ENCODE peak calls at places on chromosomes 12 and 14, in nine cellular contexts. One of them, this sample, is unnamed. For H3K9me3, the result is how much of the 10 kb centered on the place peaks cover.

GRCh38 chr12:57738661-57739237 is at the start of gene AGAP2:
- DNase-seq in heart left ventricle: no peak
- DNase-seq in stomach: no peak
- DNase-seq in uterus: no peak
- DNase-seq in AG04450: no peak
- DNase-seq in testis: peak
- DNase-seq in lower lobe of right lung: no peak
- DNase-seq in right cardiac atrium: no peak
- DNase-seq in SK-N-MC: no peak
- DNase-seq in this sample: no peak

GRCh38 chr14:71610149-71610548 is 322.1 kb upstream of the RGS6 start:
- DNase-seq in heart left ventricle: no peak
- DNase-seq in stomach: no peak
- DNase-seq in uterus: no peak
- DNase-seq in AG04450: no peak
- DNase-seq in testis: no peak
- DNase-seq in lower lobe of right lung: no peak
- DNase-seq in right cardiac atrium: no peak
- DNase-seq in SK-N-MC: peak
- DNase-seq in this sample: no peak

GRCh38 chr12:48189331-48190125 is 6.1 kb downstream of the CCDC184 start:
- DNase-seq in heart left ventricle: peak
- DNase-seq in stomach: peak
- DNase-seq in uterus: peak
- DNase-seq in AG04450: no peak
- DNase-seq in testis: peak
- DNase-seq in lower lobe of right lung: no peak
- DNase-seq in right cardiac atrium: peak
- DNase-seq in SK-N-MC: peak
- DNase-seq in this sample: peak

GRCh38 chr12:25655702-25656101 is 102.6 kb upstream of the LMNTD1 start:
- DNase-seq in heart left ventricle: no peak
- DNase-seq in stomach: no peak
- DNase-seq in uterus: no peak
- DNase-seq in AG04450: no peak
- DNase-seq in testis: no peak
- DNase-seq in lower lobe of right lung: no peak
- DNase-seq in right cardiac atrium: no peak
- DNase-seq in SK-N-MC: no peak
- DNase-seq in this sample: no peak

GRCh38 chr12:6946033-6946919 is 2.5 kb downstream of the C12orf57 start:
- DNase-seq in heart left ventricle: no peak
- DNase-seq in stomach: peak
- DNase-seq in uterus: no peak
- DNase-seq in AG04450: no peak
- DNase-seq in testis: peak
- DNase-seq in lower lobe of right lung: peak
- DNase-seq in right cardiac atrium: peak
- DNase-seq in SK-N-MC: no peak
- DNase-seq in this sample: peak

GRCh38 chr14:72801381-72801812 is 92.5 kb downstream of the DPF3 start:
- DNase-seq in heart left ventricle: no peak
- DNase-seq in stomach: no peak
- DNase-seq in uterus: no peak
- DNase-seq in AG04450: peak
- DNase-seq in testis: no peak
- DNase-seq in lower lobe of right lung: no peak
- DNase-seq in right cardiac atrium: no peak
- DNase-seq in SK-N-MC: no peak
- DNase-seq in this sample: no peak

GRCh38 chr14:94355191-94355794 is 32.2 kb upstream of the SERPINA6 start:
- DNase-seq in heart left ventricle: no peak
- DNase-seq in stomach: peak
- DNase-seq in uterus: no peak
- DNase-seq in AG04450: peak
- DNase-seq in testis: peak
- DNase-seq in lower lobe of right lung: peak
- DNase-seq in right cardiac atrium: peak
- DNase-seq in SK-N-MC: no peak
- DNase-seq in this sample: no peak

GRCh38 chr12:86826051-86826450 is 569.9 kb upstream of the MGAT4C start:
- DNase-seq in heart left ventricle: no peak
- DNase-seq in stomach: no peak
- DNase-seq in uterus: no peak
- DNase-seq in AG04450: no peak
- DNase-seq in testis: no peak
- DNase-seq in lower lobe of right lung: no peak
- DNase-seq in right cardiac atrium: no peak
- DNase-seq in SK-N-MC: no peak
- DNase-seq in this sample: no peak

GRCh38 chr14:73452341-73453191 is 5.8 kb downstream of the NUMB start:
- DNase-seq in heart left ventricle: no peak
- DNase-seq in stomach: no peak
- DNase-seq in uterus: no peak
- DNase-seq in AG04450: peak
- DNase-seq in testis: no peak
- DNase-seq in lower lobe of right lung: no peak
- DNase-seq in right cardiac atrium: no peak
- DNase-seq in SK-N-MC: peak
- DNase-seq in this sample: no peak

GRCh38 chr14:24956104-24956503 is 93.8 kb downstream of the STXBP6 start:
- DNase-seq in heart left ventricle: no peak
- DNase-seq in stomach: no peak
- DNase-seq in uterus: no peak
- DNase-seq in AG04450: no peak
- DNase-seq in testis: no peak
- DNase-seq in lower lobe of right lung: no peak
- DNase-seq in right cardiac atrium: no peak
- DNase-seq in SK-N-MC: no peak
- DNase-seq in this sample: no peak

GRCh38 chr14:99899578-99900178 is 106.5 kb downstream of the EML1 start:
- DNase-seq in heart left ventricle: no peak
- DNase-seq in stomach: no peak
- DNase-seq in uterus: no peak
- DNase-seq in AG04450: no peak
- DNase-seq in testis: no peak
- DNase-seq in lower lobe of right lung: no peak
- DNase-seq in right cardiac atrium: no peak
- DNase-seq in SK-N-MC: no peak
- DNase-seq in this sample: no peak

GRCh38 chr12:52035926-52036325 is 15.3 kb upstream of the NR4A1 start:
- DNase-seq in heart left ventricle: no peak
- DNase-seq in stomach: no peak
- DNase-seq in uterus: no peak
- DNase-seq in AG04450: no peak
- DNase-seq in testis: no peak
- DNase-seq in lower lobe of right lung: no peak
- DNase-seq in right cardiac atrium: peak
- DNase-seq in SK-N-MC: no peak
- DNase-seq in this sample: no peak

GRCh38 chr12:52032797-52033505 is 18.3 kb upstream of the NR4A1 start:
- DNase-seq in heart left ventricle: peak
- DNase-seq in stomach: peak
- DNase-seq in uterus: peak
- DNase-seq in AG04450: peak
- DNase-seq in testis: peak
- DNase-seq in lower lobe of right lung: peak
- DNase-seq in right cardiac atrium: peak
- DNase-seq in SK-N-MC: no peak
- DNase-seq in this sample: peak

GRCh38 chr12:52029686-52030085 is 21.6 kb upstream of the NR4A1 start:
- DNase-seq in heart left ventricle: peak
- DNase-seq in stomach: peak
- DNase-seq in uterus: no peak
- DNase-seq in AG04450: no peak
- DNase-seq in testis: no peak
- DNase-seq in lower lobe of right lung: peak
- DNase-seq in right cardiac atrium: no peak
- DNase-seq in SK-N-MC: no peak
- DNase-seq in this sample: no peak

GRCh38 chr12:52033506-52034258 is 17.6 kb upstream of the NR4A1 start:
- DNase-seq in heart left ventricle: no peak
- DNase-seq in stomach: no peak
- DNase-seq in uterus: no peak
- DNase-seq in AG04450: no peak
- DNase-seq in testis: no peak
- DNase-seq in lower lobe of right lung: no peak
- DNase-seq in right cardiac atrium: peak
- DNase-seq in SK-N-MC: no peak
- DNase-seq in this sample: peak

GRCh38 chr12:52032431-52032796 is 18.8 kb upstream of the NR4A1 start:
- DNase-seq in heart left ventricle: peak
- DNase-seq in stomach: peak
- DNase-seq in uterus: peak
- DNase-seq in AG04450: no peak
- DNase-seq in testis: peak
- DNase-seq in lower lobe of right lung: no peak
- DNase-seq in right cardiac atrium: peak
- DNase-seq in SK-N-MC: no peak
- DNase-seq in this sample: peak
- H3K27ac ChIP-seq in heart left ventricle: peak
- H3K27ac ChIP-seq in stomach: peak
- H3K27ac ChIP-seq in uterus: peak
- H3K27ac ChIP-seq in AG04450: peak
- H3K27ac ChIP-seq in testis: peak
- H3K27ac ChIP-seq in lower lobe of right lung: peak
- H3K27ac ChIP-seq in right cardiac atrium: peak
- H3K27ac ChIP-seq in SK-N-MC: peak
- H3K27ac ChIP-seq in this sample: peak

GRCh38 chr12:34405286-34406227 is 383.3 kb downstream of the ALG10 start:
- DNase-seq in heart left ventricle: peak
- DNase-seq in stomach: no peak
- DNase-seq in uterus: peak
- DNase-seq in AG04450: no peak
- DNase-seq in testis: peak
- DNase-seq in lower lobe of right lung: peak
- DNase-seq in right cardiac atrium: peak
- DNase-seq in SK-N-MC: no peak
- DNase-seq in this sample: peak

GRCh38 chr12:34406996-34407300 is 384.7 kb downstream of the ALG10 start:
- DNase-seq in heart left ventricle: peak
- DNase-seq in stomach: no peak
- DNase-seq in uterus: peak
- DNase-seq in AG04450: no peak
- DNase-seq in testis: peak
- DNase-seq in lower lobe of right lung: peak
- DNase-seq in right cardiac atrium: peak
- DNase-seq in SK-N-MC: no peak
- DNase-seq in this sample: no peak

GRCh38 chr12:34404377-34405285 is 382.3 kb downstream of the ALG10 start:
- DNase-seq in heart left ventricle: peak
- DNase-seq in stomach: peak
- DNase-seq in uterus: peak
- DNase-seq in AG04450: no peak
- DNase-seq in testis: peak
- DNase-seq in lower lobe of right lung: peak
- DNase-seq in right cardiac atrium: peak
- DNase-seq in SK-N-MC: no peak
- DNase-seq in this sample: peak

GRCh38 chr12:34407813-34408212 is 385.5 kb downstream of the ALG10 start:
- DNase-seq in heart left ventricle: no peak
- DNase-seq in stomach: no peak
- DNase-seq in uterus: no peak
- DNase-seq in AG04450: no peak
- DNase-seq in testis: no peak
- DNase-seq in lower lobe of right lung: no peak
- DNase-seq in right cardiac atrium: no peak
- DNase-seq in SK-N-MC: no peak
- DNase-seq in this sample: no peak

DNA sequence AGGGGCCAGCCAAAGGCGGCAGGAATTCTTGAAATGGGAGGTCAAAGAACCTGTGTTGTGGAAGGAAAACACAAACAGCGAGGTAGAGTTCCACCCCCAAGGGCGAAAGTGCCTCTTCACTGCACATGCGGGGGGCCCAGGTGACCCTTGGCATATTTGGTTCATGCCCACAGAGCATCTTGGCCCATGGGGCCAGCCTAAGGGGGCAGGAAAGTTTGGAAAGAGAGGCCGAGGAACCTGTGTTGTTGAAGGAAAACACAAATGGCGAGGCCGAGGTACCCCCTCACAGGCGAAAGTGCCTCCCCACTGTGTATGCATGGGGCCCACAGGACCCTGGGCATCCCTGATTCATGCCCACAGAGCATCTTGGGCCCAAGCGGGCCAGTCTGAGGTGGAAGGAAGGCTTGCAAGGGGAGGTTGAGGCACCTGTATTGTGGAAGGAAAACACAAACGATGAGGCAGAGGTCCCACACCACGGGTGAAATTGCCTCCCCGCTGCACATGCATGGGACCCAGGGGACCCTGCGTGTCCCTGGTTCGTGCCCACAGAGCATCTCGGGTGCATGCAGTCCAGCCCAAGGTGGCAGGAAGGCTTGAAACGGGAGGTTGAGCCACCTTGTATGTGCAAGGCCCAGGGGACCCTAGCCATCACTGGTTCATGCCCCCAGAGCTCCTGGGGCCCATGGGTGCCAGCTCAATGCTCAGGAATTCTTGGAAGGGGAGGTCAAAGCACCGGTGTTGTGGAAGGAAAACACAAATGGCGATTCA is 384.1 kb downstream of the ALG10 start:
- DNase-seq in heart left ventricle: peak
- DNase-seq in stomach: peak
- DNase-seq in uterus: peak
- DNase-seq in AG04450: no peak
- DNase-seq in testis: peak
- DNase-seq in lower lobe of right lung: peak
- DNase-seq in right cardiac atrium: no peak
- DNase-seq in SK-N-MC: no peak
- DNase-seq in this sample: peak
- H3K9me3 ChIP-seq in heart left ventricle: half or more
- H3K9me3 ChIP-seq in stomach: half or more
- H3K9me3 ChIP-seq in uterus: under half
- H3K9me3 ChIP-seq in AG04450: half or more
- H3K9me3 ChIP-seq in testis: under half
- H3K9me3 ChIP-seq in lower lobe of right lung: half or more
- H3K9me3 ChIP-seq in right cardiac atrium: under half
- H3K9me3 ChIP-seq in SK-N-MC: under half
- H3K9me3 ChIP-seq in this sample: under half

GRCh38 chr12:60148109-60148508 is 552.3 kb downstream of the SLC16A7 start:
- DNase-seq in heart left ventricle: no peak
- DNase-seq in stomach: no peak
- DNase-seq in uterus: no peak
- DNase-seq in AG04450: peak
- DNase-seq in testis: no peak
- DNase-seq in lower lobe of right lung: no peak
- DNase-seq in right cardiac atrium: no peak
- DNase-seq in SK-N-MC: no peak
- DNase-seq in this sample: no peak
- H3K27ac ChIP-seq in heart left ventricle: no peak
- H3K27ac ChIP-seq in stomach: no peak
- H3K27ac ChIP-seq in uterus: no peak
- H3K27ac ChIP-seq in AG04450: peak
- H3K27ac ChIP-seq in testis: no peak
- H3K27ac ChIP-seq in lower lobe of right lung: no peak
- H3K27ac ChIP-seq in right cardiac atrium: no peak
- H3K27ac ChIP-seq in SK-N-MC: no peak
- H3K27ac ChIP-seq in this sample: no peak

DNA sequence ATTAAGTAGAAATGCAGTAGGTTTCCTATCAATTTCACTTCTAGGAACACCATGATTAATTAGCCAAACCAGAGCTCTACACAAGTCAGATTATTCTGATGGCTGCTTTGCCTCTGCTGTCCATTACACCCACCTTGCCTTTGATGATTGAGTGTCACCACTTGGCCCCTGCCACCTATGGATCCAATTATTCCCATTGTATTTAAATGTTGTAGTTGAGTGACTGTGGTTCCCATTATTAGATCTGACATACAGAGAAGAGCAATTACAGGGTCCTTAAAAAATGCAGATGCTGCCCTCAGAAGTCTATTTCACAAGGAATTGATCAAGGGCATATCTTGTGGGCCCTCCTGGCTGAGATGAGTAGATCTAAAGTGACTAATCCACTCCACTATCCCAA is 39.5 kb upstream of the SLC38A4 start:
- DNase-seq in heart left ventricle: no peak
- DNase-seq in stomach: no peak
- DNase-seq in uterus: no peak
- DNase-seq in AG04450: no peak
- DNase-seq in testis: no peak
- DNase-seq in lower lobe of right lung: no peak
- DNase-seq in right cardiac atrium: no peak
- DNase-seq in SK-N-MC: no peak
- DNase-seq in this sample: no peak
- H3K9me3 ChIP-seq in heart left ventricle: under half
- H3K9me3 ChIP-seq in stomach: under half
- H3K9me3 ChIP-seq in uterus: under half
- H3K9me3 ChIP-seq in AG04450: under half
- H3K9me3 ChIP-seq in testis: under half
- H3K9me3 ChIP-seq in lower lobe of right lung: under half
- H3K9me3 ChIP-seq in right cardiac atrium: under half
- H3K9me3 ChIP-seq in SK-N-MC: under half
- H3K9me3 ChIP-seq in this sample: under half